ENCODE peak calls at places on chromosomes 1 and 21, in eight cellular contexts. Y is fibroblast of gingiva; P is tibial artery; S is right cardiac atrium; N is CD8-positive, alpha-beta T cell; Q is AG09309; T is ascending aorta; Z is H4. K is an unnamed sample.

GRCh38 chr1:74468982-74469603 is 43.3 kb downstream of the LRRC53 start:
- DNase-seq in S (no peak), Q (peak), Y (peak), Z (peak), T (no peak), P (no peak), N (no peak), K (no peak)

GRCh38 chr1:20660363-20661234 is 570 bp downstream of the DDOST start:
- DNase-seq in Y (no peak), P (no peak), Q (no peak), N (peak), Z (no peak), T (no peak), S (no peak), K (no peak)

GRCh38 chr1:246793331-246793890 is 69.2 kb downstream of the SCCPDH start:
- DNase-seq in Z (no peak), P (no peak), T (no peak), Q (no peak), N (no peak), S (no peak), Y (no peak), K (no peak)

GRCh38 chr1:157249326-157249725 is 111.1 kb upstream of the ETV3 start:
- DNase-seq in Q (no peak), N (no peak), Z (no peak), P (no peak), Y (no peak), T (no peak), S (no peak), K (no peak)

GRCh38 chr1:5286244-5286643 is 631.8 kb downstream of the AJAP1 start:
- DNase-seq in T (no peak), Z (no peak), S (no peak), P (no peak), Y (no peak), Q (no peak), N (no peak), K (no peak)

GRCh38 chr1:63917571-63918394 is 144.0 kb downstream of the ROR1 start:
- DNase-seq in Y (no peak), P (no peak), S (no peak), N (no peak), Z (peak), Q (no peak), T (peak), K (no peak)

GRCh38 chr1:24641646-24642151 is 1.4 kb upstream of the SRRM1 start:
- DNase-seq in P (peak), Q (no peak), Z (no peak), T (peak), S (peak), N (peak), Y (peak), K (no peak)

GRCh38 chr1:179706339-179706941 is 36.7 kb upstream of the FAM163A start:
- DNase-seq in S (peak), T (no peak), N (peak), P (no peak), Z (peak), Y (peak), Q (peak), K (no peak)

GRCh38 chr1:246809473-246809872 is 85.3 kb downstream of the SCCPDH start:
- DNase-seq in N (no peak), Q (no peak), T (no peak), Z (no peak), Y (no peak), S (no peak), P (no peak), K (no peak)

GRCh38 chr1:13807213-13807612 is 107.2 kb downstream of the PRDM2 start:
- DNase-seq in Q (no peak), P (no peak), T (no peak), N (no peak), S (no peak), Y (peak), Z (no peak), K (no peak)

GRCh38 chr1:186680031-186681012 is at the start of gene PTGS2:
- DNase-seq in T (peak), Q (peak), Z (peak), N (no peak), S (peak), Y (peak), P (peak), K (peak)

GRCh38 chr21:44356636-44357035 is 3.2 kb downstream of the TRPM2 start:
- DNase-seq in Y (no peak), Q (no peak), P (no peak), Z (no peak), S (no peak), T (no peak), N (no peak), K (no peak)

GRCh38 chr1:16077430-16078245 is 4.2 kb upstream of the FAM131C start:
- DNase-seq in T (no peak), Y (no peak), S (no peak), P (no peak), Z (no peak), Q (no peak), N (no peak), K (no peak)

GRCh38 chr1:25711555-25712298 is 88.3 kb upstream of the SELENON start:
- DNase-seq in Y (peak), P (peak), Z (no peak), S (peak), N (peak), T (no peak), Q (no peak), K (no peak)

GRCh38 chr1:203744008-203744972 is 20.7 kb upstream of the LAX1 start:
- DNase-seq in Z (no peak), T (peak), Y (peak), S (peak), P (peak), N (peak), Q (no peak), K (peak)